ENCODE peak calls at places on chromosomes 4 and X, in five cellular contexts. I is COR-L47, B is Kasumi-1, Q is fibroblast of the aortic adventitia, R is aorta. D is an unnamed sample.

GRCh38 chr4:128427832-128428366 is 140.3 kb upstream of the PGRMC2 start:
- DNase-seq in I (peak; percentile 18), R (no peak), Q (peak; percentile 84), B (peak; percentile 69), D (no peak)

GRCh38 chrX:84160736-84161135 is 27.3 kb downstream of the RPS6KA6 start:
- DNase-seq in R (no peak), I (no peak), Q (no peak), B (no peak), D (no peak)

GRCh38 chr4:8913858-8914460 is 42.3 kb upstream of the HMX1 start:
- DNase-seq in Q (no peak), I (no peak), B (no peak), R (no peak), D (no peak)

GRCh38 chr4:76984127-76984526 is 34.6 kb downstream of the SEPTIN11 start:
- DNase-seq in I (no peak), R (no peak), Q (peak; percentile 73), B (peak; percentile 14), D (no peak)

GRCh38 chr4:124530464-124531077 is 182.0 kb downstream of the ANKRD50 start:
- DNase-seq in Q (no peak), I (no peak), B (no peak), R (no peak), D (no peak)

GRCh38 chr4:19776929-19777328 is 474.8 kb upstream of the SLIT2 start:
- DNase-seq in I (no peak), B (no peak), Q (peak; percentile 43), R (no peak), D (no peak)

GRCh38 chrX:137028699-137029098 is 5.1 kb downstream of the GPR101 start:
- DNase-seq in I (no peak), Q (no peak), R (no peak), B (no peak), D (no peak)

GRCh38 chr4:56674984-56675383 is 6.1 kb downstream of the HOPX start:
- DNase-seq in Q (peak; percentile 45), I (no peak), B (no peak), R (no peak), D (no peak)

GRCh38 chr4:2049811-2050210 is 9.3 kb upstream of the NAT8L start:
- DNase-seq in B (no peak), R (no peak), Q (no peak), I (no peak), D (no peak)

GRCh38 chr4:21778702-21779101 is 169.9 kb downstream of the KCNIP4 start:
- DNase-seq in I (no peak), Q (no peak), B (no peak), R (no peak), D (no peak)

GRCh38 chr4:113639311-113639710 is 122.2 kb downstream of the CAMK2D start:
- DNase-seq in R (no peak), B (no peak), Q (no peak), I (no peak), D (no peak)

GRCh38 chr4:128286474-128287158 is 997 bp downstream of the PGRMC2 start:
- DNase-seq in I (no peak), R (no peak), B (peak; percentile 50), Q (peak; percentile 66), D (peak; percentile 60)

GRCh38 chr4:184102927-184103326 is 114.7 kb downstream of the ENPP6 start:
- DNase-seq in R (no peak), B (no peak), Q (no peak), I (no peak), D (no peak)

GRCh38 chrX:138946941-138947340 is 235.4 kb upstream of the FGF13 start:
- DNase-seq in B (no peak), I (no peak), R (no peak), Q (peak; percentile 35), D (no peak)

D was measured in AML-193.